ENCODE peak calls at places on chromosomes 4 and X, in eight cellular contexts. Z is colonic mucosa, D is ovary, B is mesenchymal stem cell, I is heart left ventricle, W is cardiac muscle cell, L is keratinocyte, Q is MM.1S. K is an unnamed sample.

GRCh38 chr4:123449780-123450179 is 53.2 kb downstream of the SPRY1 start:
- DNase-seq in Z (no peak), W (no peak), D (no peak), B (peak), I (no peak), L (no peak), Q (peak), K (no peak)

GRCh38 chrX:68403522-68403921 is 29.8 kb downstream of the OPHN1 start:
- DNase-seq in Q (no peak), Z (no peak), D (no peak), B (no peak), L (no peak), I (no peak), W (no peak), K (no peak)

GRCh38 chr4:147855670-147856069 is 123.8 kb downstream of the ARHGAP10 start:
- DNase-seq in L (no peak), I (no peak), B (no peak), W (no peak), D (no peak), Z (no peak), Q (no peak), K (no peak)

GRCh38 chrX:134870419-134870818 is 120.4 kb upstream of the SMIM10 start:
- DNase-seq in B (no peak), W (no peak), L (no peak), Q (no peak), I (no peak), Z (no peak), D (no peak), K (no peak)

GRCh38 chr4:172850838-172851237 is 317.8 kb upstream of the GALNT7 start:
- DNase-seq in B (peak), I (no peak), Z (no peak), Q (no peak), D (no peak), L (peak), W (no peak), K (no peak)

GRCh38 chrX:66200855-66201795 is 37.1 kb downstream of the HEPH start:
- DNase-seq in Q (peak), I (no peak), B (peak), L (no peak), W (no peak), Z (peak), D (no peak), K (no peak)

GRCh38 chr4:20995591-20995990 is 295.3 kb downstream of the PACRGL start:
- DNase-seq in Z (no peak), W (no peak), B (no peak), L (no peak), Q (no peak), D (no peak), I (no peak), K (no peak)

GRCh38 chrX:150543230-150544155 is 24.9 kb upstream of the MTM1 start:
- DNase-seq in I (no peak), D (no peak), Q (no peak), W (no peak), B (no peak), Z (no peak), L (no peak), K (no peak)

GRCh38 chrX:40050532-40050931 is 47.2 kb downstream of the BCOR start:
- DNase-seq in D (no peak), Q (no peak), I (no peak), W (no peak), B (no peak), Z (no peak), L (no peak), K (no peak)

GRCh38 chr4:76212851-76213414 is 691 bp downstream of the SCARB2 start:
- DNase-seq in Q (peak), Z (peak), B (peak), W (no peak), L (no peak), D (no peak), I (no peak), K (no peak)

GRCh38 chrX:72621619-72622485 is 49.2 kb upstream of the HDAC8 start:
- DNase-seq in Z (no peak), I (no peak), D (no peak), L (no peak), W (no peak), Q (no peak), B (peak), K (no peak)

GRCh38 chrX:72624194-72624593 is 51.6 kb upstream of the HDAC8 start:
- DNase-seq in B (no peak), Z (no peak), L (no peak), I (no peak), Q (no peak), D (no peak), W (no peak), K (no peak)

GRCh38 chrX:72620550-72621145 is 48.0 kb upstream of the HDAC8 start:
- DNase-seq in D (peak), Q (no peak), Z (peak), L (peak), W (no peak), B (peak), I (peak), K (peak)

GRCh38 chrX:72621163-72621562 is 48.5 kb upstream of the HDAC8 start:
- DNase-seq in I (no peak), L (no peak), B (no peak), Q (no peak), D (no peak), W (no peak), Z (no peak), K (no peak)
- H3K4me3 ChIP-seq in I (no peak), L (no peak), B (no peak), Q (no peak), D (no peak), W (no peak), Z (no peak), K (no peak)

GRCh38 chr4:154591890-154592289 is 1.3 kb upstream of the FGA start:
- DNase-seq in W (no peak), Z (no peak), I (no peak), D (no peak), Q (no peak), L (no peak), B (no peak), K (no peak)

GRCh38 chr4:154586296-154587033 is 4.1 kb downstream of the FGA start:
- DNase-seq in B (no peak), D (no peak), L (no peak), Q (no peak), Z (no peak), W (no peak), I (no peak), K (no peak)

GRCh38 chr4:154590329-154591006 is at the start of gene FGA:
- DNase-seq in Q (no peak), W (no peak), I (no peak), B (no peak), Z (peak), L (no peak), D (no peak), K (no peak)

GRCh38 chr4:154588198-154588597 is 2.3 kb downstream of the FGA start:
- DNase-seq in W (no peak), D (no peak), Z (no peak), Q (no peak), B (no peak), L (no peak), I (no peak), K (no peak)

DNA sequence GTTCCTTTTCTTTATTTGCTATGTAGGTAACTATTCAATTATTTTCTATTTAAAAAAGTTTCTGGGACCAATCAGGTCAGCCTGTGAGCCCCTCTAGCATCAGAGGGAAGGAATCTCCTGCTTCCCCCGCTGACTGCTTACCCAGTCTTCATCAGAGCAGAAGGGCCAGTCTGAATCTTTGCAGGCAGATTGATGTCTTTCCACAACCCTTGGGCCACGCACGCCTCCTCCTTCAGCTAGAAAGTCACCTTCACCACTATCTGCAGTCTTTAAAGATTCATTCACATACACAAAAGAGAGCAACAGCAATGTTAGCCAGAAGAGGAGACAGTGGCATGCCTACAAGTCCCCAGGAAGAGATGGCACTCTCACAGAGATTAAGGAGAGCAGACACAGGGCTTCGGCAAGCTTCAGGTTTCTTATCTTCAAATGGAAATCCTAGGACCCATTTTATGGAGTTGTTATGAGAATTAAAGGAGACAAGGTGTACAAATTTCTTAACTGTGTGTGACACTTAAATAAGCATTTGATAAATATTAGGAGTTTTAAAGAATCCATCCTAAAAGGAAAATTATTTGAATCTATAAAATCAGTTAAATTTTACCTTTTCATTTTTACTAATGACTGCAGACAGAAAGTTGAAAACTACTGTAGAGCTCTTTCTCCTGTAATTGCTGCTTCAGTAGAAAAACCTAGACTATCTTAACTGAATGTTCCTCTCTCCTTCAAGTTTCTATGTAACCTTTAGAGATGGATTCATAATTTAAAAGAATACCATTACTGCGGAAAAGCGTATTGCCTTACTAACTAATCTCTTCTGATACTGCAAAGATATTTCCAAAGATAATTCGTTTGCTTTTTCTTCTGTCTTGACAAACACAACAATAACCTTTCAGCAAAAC is 995 bp downstream of the FGA start:
- DNase-seq in W (no peak), B (no peak), D (no peak), Q (no peak), I (no peak), Z (no peak), L (no peak), K (no peak)
- H3K4me3 ChIP-seq in W (no peak), B (no peak), D (no peak), Q (no peak), I (no peak), Z (no peak), L (no peak), K (no peak)

DNA sequence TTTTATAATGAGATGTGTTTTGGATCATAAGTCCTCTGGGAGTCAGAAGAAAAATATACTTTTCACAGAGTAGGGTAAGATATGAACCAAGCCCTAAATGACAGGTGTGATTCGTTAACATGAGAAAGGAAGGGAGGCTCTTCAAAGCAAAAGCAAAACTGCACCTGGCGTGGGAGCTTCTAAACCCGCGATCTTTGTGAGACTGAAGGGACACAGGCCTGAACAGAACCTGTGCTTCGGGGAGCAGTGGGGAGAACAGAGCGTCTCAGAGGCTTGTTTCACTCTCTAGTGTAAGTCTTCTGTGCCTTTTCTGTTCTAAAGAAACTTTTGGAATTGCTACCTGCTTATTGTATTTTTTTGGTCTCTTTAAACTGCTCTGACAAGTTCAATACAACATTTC is 30.2 kb upstream of the CYP4V2 start:
- DNase-seq in I (no peak), L (no peak), W (no peak), D (no peak), Q (peak), B (no peak), Z (no peak), K (no peak)
- H3K4me3 ChIP-seq in I (no peak), L (no peak), W (no peak), D (no peak), Q (peak), B (no peak), Z (no peak), K (no peak)

GRCh38 chr4:41535911-41536361 is 2.0 kb upstream of the LIMCH1 start:
- DNase-seq in Q (no peak), W (no peak), I (no peak), D (no peak), Z (no peak), B (no peak), L (no peak), K (no peak)

GRCh38 chr4:41537267-41537890 is 578 bp upstream of the LIMCH1 start:
- DNase-seq in D (no peak), L (no peak), Z (no peak), W (no peak), B (no peak), I (no peak), Q (no peak), K (no peak)

GRCh38 chr4:41539711-41540110 is 1.8 kb downstream of the LIMCH1 start:
- DNase-seq in W (no peak), D (no peak), Z (no peak), I (no peak), L (no peak), B (no peak), Q (no peak), K (no peak)

GRCh38 chr4:41538887-41539498 is 1.0 kb downstream of the LIMCH1 start:
- DNase-seq in Z (no peak), D (peak), Q (no peak), I (peak), B (no peak), L (no peak), W (no peak), K (no peak)

DNA sequence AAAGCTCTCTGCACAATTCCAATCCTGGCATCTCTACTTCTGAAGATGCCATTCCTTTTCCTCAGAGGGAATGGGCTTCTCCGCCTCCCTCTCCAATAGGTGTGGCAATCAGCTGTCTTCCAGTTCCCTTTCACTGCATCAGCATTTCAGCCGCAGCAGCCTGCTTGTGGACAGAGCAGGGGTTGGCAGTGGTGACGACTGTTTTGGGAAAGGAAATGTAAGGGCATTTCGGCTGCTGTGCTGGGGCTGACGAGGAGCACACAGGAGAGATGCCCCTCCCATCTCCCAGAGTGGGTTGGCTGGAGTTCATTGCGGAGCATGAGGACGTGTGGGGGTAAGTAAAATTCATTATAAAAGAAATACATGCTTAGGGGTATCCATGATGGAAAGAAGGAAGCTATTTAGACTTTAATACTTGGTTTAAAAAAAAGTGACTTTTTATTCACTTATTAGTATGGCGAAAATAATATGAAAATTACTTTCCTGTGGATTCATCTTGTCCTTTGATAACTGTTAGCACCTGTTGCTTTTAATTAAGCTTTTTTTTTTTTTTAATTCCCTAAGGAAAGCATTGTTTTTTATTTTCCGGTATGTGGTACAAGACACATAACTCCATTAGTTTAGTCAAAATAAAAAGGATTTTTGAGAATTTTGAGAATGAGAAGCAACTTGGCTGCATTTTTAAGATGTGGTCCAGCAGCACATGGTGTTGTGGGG is at the start of gene LIMCH1:
- DNase-seq in B (no peak), D (peak), Q (no peak), Z (no peak), I (peak), W (peak), L (no peak), K (peak)
- H3K4me3 ChIP-seq in B (no peak), D (no peak), Q (no peak), Z (no peak), I (peak), W (no peak), L (no peak), K (no peak)

DNA sequence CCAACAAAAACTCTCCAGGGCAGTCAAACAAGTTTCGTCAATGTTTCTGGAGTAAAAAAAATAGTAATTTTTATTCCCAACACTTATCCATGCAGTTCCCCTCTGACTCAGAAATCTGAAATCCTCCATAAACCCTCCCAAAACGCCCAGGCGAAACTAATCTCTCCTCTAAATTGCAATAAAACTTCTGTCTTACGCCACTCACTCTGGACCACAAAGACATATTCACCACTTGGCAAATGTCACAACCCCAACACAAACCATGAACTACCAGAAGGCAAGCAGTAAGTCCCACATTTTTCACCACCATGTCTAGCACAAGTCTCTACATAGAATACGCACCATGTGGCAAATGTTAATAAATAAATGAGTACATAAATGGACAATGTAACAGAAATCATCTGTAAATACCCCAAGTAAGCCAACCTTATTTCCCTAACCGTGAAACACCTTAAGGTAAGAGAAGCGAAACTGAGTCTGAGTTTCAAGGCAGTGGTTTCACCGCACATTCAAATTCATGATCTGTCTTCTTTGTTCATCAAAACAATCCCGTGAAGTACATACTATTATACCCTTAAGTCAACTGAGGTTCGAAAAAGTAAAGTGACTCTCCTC is 1.6 kb downstream of the PAPSS1 start:
- DNase-seq in B (peak), I (no peak), W (no peak), Z (no peak), L (no peak), D (no peak), Q (peak), K (no peak)
- H3K4me3 ChIP-seq in B (no peak), I (peak), W (peak), Z (no peak), L (peak), D (no peak), Q (peak), K (no peak)

GRCh38 chrX:118974908-118975671 is 672 bp downstream of the LONRF3 start:
- DNase-seq in W (peak), I (peak), B (peak), L (no peak), D (peak), Q (peak), Z (peak), K (peak)
- H3K4me3 ChIP-seq in W (peak), I (peak), B (no peak), L (peak), D (peak), Q (peak), Z (peak), K (peak)

DNA sequence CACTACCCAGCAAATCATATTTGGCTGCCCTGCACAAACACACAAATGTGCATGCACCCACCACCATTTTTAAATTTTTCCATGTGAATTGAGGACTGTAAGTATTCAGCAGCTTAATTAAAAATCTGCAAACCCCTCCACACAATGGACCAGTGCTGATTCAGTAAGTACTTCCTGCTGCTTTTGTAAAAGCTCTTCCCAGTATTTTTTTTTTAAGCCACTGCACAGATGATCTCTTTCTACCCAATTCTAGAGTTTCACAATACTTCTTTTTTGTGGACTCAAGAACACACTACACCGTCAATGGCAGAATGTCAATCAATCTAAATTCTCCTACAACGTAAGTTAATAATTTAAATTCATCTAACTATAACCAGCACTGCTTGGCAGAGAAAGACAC is 26.5 kb downstream of the SH3RF1 start:
- DNase-seq in D (no peak), L (no peak), I (no peak), W (no peak), B (no peak), Q (no peak), Z (no peak), K (no peak)
- H3K4me3 ChIP-seq in D (no peak), L (no peak), I (no peak), W (no peak), B (no peak), Q (no peak), Z (no peak), K (no peak)

GRCh38 chr4:151012376-151012775 is 2.7 kb downstream of the LRBA start:
- DNase-seq in Z (no peak), B (no peak), W (no peak), L (no peak), D (no peak), Q (no peak), I (no peak), K (no peak)

GRCh38 chr4:151013944-151014343 is 1.1 kb downstream of the LRBA start:
- DNase-seq in D (no peak), Z (no peak), L (no peak), B (no peak), Q (peak), I (no peak), W (no peak), K (no peak)

GRCh38 chr4:151013491-151013890 is 1.6 kb downstream of the LRBA start:
- DNase-seq in Q (no peak), L (no peak), B (no peak), Z (no peak), I (no peak), D (no peak), W (no peak), K (no peak)

GRCh38 chr4:151014521-151015457 is at the start of gene LRBA:
- DNase-seq in L (no peak), Q (peak), D (peak), W (peak), Z (peak), I (peak), B (peak), K (peak)

DNA sequence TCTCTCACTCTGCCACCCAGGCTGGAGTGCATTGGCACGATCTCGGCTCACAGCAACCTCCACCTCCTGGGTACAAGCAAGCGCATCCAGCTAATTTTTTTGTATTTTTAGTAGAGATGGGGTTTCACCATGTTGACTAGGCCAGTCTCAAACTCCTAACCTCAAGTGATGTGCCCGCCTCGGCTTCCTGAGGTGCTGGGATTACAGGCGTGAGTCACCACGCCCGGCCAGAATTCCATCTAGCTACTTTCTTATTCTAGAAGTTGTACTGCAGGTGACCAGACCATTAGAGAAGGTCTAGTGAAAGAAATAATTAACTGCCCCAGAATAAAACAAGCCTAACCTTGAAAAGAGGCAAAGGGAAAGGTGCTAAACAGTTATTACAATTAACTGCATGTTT is 2.2 kb downstream of the LRBA start:
- DNase-seq in D (no peak), I (no peak), Z (peak), B (no peak), Q (no peak), W (no peak), L (no peak), K (no peak)
- H3K4me3 ChIP-seq in D (no peak), I (peak), Z (peak), B (no peak), Q (peak), W (peak), L (peak), K (no peak)